ENCODE peak calls at places on chromosomes 1 and 21, in seven cellular contexts. H, G, A, T, Y, I and U are unnamed samples.

GRCh38 chr1:192529811-192530210 is 45.8 kb upstream of the RGS1 start:
- DNase-seq in T (no peak), Y (no peak), H (no peak), A (no peak), G (no peak), I (no peak), U (no peak)

GRCh38 chr1:27392778-27393635 is 585 bp downstream of the GPR3 start:
- DNase-seq in T (no peak), A (peak; percentile 29), I (no peak), Y (no peak), G (no peak), H (peak; percentile 42), U (peak; percentile 58)

GRCh38 chr1:77126309-77126708 is 92.9 kb downstream of the PIGK start:
- DNase-seq in A (peak; percentile 70), Y (peak; percentile 61), I (no peak), H (peak; percentile 84), G (peak; percentile 32), T (peak; percentile 80), U (peak; percentile 35)

GRCh38 chr1:93585059-93585966 is 96.3 kb downstream of the BCAR3 start:
- DNase-seq in I (no peak), G (peak; percentile 96), A (no peak), Y (no peak), T (no peak), H (no peak), U (no peak)

GRCh38 chr1:112882271-112882744 is 73.7 kb downstream of the SLC16A1 start:
- DNase-seq in Y (no peak), A (no peak), G (no peak), T (no peak), I (no peak), H (no peak), U (no peak)

GRCh38 chr1:116814935-116815334 is 60.7 kb downstream of the CD2 start:
- DNase-seq in T (no peak), A (no peak), I (no peak), G (no peak), Y (no peak), H (no peak), U (no peak)

GRCh38 chr1:98704474-98704873 is 43.0 kb downstream of the SNX7 start:
- DNase-seq in Y (peak; percentile 36), G (no peak), A (peak; percentile 9), T (peak; percentile 6), H (peak; percentile 79), I (no peak), U (peak; percentile 41)

GRCh38 chr1:204659061-204659460 is 26.5 kb downstream of the LRRN2 start:
- DNase-seq in I (no peak), T (no peak), Y (no peak), G (no peak), H (no peak), A (peak; percentile 61), U (no peak)

GRCh38 chr1:207787776-207788175 is 35.9 kb downstream of the CD46 start:
- DNase-seq in T (peak; percentile 46), H (no peak), Y (no peak), I (no peak), G (peak; percentile 57), A (no peak), U (no peak)

GRCh38 chr21:44519346-44520325 is 20.4 kb downstream of the KRTAP10-1 start:
- DNase-seq in G (no peak), Y (no peak), T (no peak), I (no peak), H (no peak), A (no peak), U (no peak)

GRCh38 chr21:33936221-33937038 is 20.8 kb upstream of the ATP5PO start:
- DNase-seq in A (no peak), H (peak; percentile 32), G (no peak), T (no peak), I (no peak), Y (no peak), U (no peak)

GRCh38 chr1:150974580-150975478 is at the start of gene CERS2:
- DNase-seq in I (no peak), Y (peak; percentile 75), H (peak; percentile 87), T (peak; percentile 69), G (peak; percentile 73), A (peak; percentile 84), U (peak; percentile 64)

GRCh38 chr1:204343850-204344249 is 15.9 kb downstream of the PLEKHA6 start:
- DNase-seq in A (no peak), T (no peak), H (no peak), Y (no peak), G (no peak), I (no peak), U (no peak)

GRCh38 chr1:241950390-241950789 is 7.2 kb upstream of the BECN2 start:
- DNase-seq in A (no peak), T (peak; percentile 45), I (no peak), G (no peak), Y (no peak), H (no peak), U (no peak)

GRCh38 chr1:31872658-31873636 is 57.1 kb upstream of the SPOCD1 start:
- DNase-seq in I (no peak), T (no peak), G (no peak), H (peak; percentile 21), Y (no peak), A (no peak), U (no peak)

GRCh38 chr1:100246738-100247137 is 2.9 kb downstream of the DBT start:
- DNase-seq in A (no peak), I (no peak), H (peak; percentile 6), G (no peak), T (no peak), Y (no peak), U (no peak)

GRCh38 chr1:56446531-56447098 is 132.7 kb downstream of the PLPP3 start:
- DNase-seq in T (peak; percentile 55), Y (no peak), G (no peak), I (no peak), A (peak; percentile 55), H (no peak), U (no peak)

GRCh38 chr1:76012341-76013208 is 62.0 kb upstream of the ST6GALNAC3 start:
- DNase-seq in A (no peak), G (no peak), H (no peak), I (no peak), Y (peak; percentile 20), T (peak; percentile 2), U (no peak)

GRCh38 chr21:31340499-31340898 is 3.6 kb downstream of the TIAM1 start:
- DNase-seq in T (no peak), Y (no peak), G (no peak), I (no peak), H (no peak), A (no peak), U (no peak)

GRCh38 chr1:210129759-210130158 is 102.8 kb upstream of the SERTAD4 start:
- DNase-seq in T (no peak), A (no peak), I (no peak), Y (no peak), G (no peak), H (no peak), U (no peak)

GRCh38 chr1:223109581-223110026 is 33.4 kb downstream of the TLR5 start:
- DNase-seq in Y (no peak), T (no peak), H (peak; percentile 45), I (no peak), G (no peak), A (no peak), U (no peak)

GRCh38 chr1:56424744-56425493 is 154.4 kb downstream of the PLPP3 start:
- DNase-seq in Y (no peak), G (peak; percentile 21), H (peak; percentile 27), T (peak; percentile 71), A (peak; percentile 75), I (no peak), U (no peak)

GRCh38 chr21:18340387-18340942 is 63.1 kb downstream of the TMPRSS15 start:
- DNase-seq in Y (no peak), G (no peak), H (no peak), I (no peak), A (peak; percentile 30), T (no peak), U (no peak)

GRCh38 chr1:242723044-242723742 is 198.7 kb upstream of the PLD5 start:
- DNase-seq in Y (no peak), T (no peak), A (no peak), H (no peak), G (no peak), I (no peak), U (no peak)

GRCh38 chr1:220783453-220783852 is 3.3 kb upstream of the MTARC1 start:
- DNase-seq in A (no peak), Y (no peak), I (no peak), T (no peak), G (peak; percentile 35), H (no peak), U (no peak)

GRCh38 chr1:4261327-4261726 is 361.3 kb upstream of the C1orf174 start:
- DNase-seq in G (no peak), Y (no peak), A (no peak), T (no peak), H (no peak), I (no peak), U (no peak)

GRCh38 chr1:4267381-4268261 is 367.5 kb upstream of the C1orf174 start:
- DNase-seq in I (no peak), Y (no peak), A (no peak), H (no peak), G (no peak), T (no peak), U (no peak)

GRCh38 chr1:4265836-4266235 is 365.8 kb upstream of the C1orf174 start:
- DNase-seq in I (no peak), G (no peak), Y (no peak), T (no peak), A (no peak), H (no peak), U (no peak)

GRCh38 chr1:4263699-4264098 is 363.6 kb upstream of the C1orf174 start:
- DNase-seq in I (no peak), Y (no peak), H (no peak), A (no peak), G (no peak), T (no peak), U (no peak)

GRCh38 chr1:4262665-4263064 is 362.6 kb upstream of the C1orf174 start:
- DNase-seq in A (no peak), T (no peak), H (no peak), G (no peak), Y (no peak), I (no peak), U (no peak)
- H2BK120ac ChIP-seq in A (no peak overlapping the region), T (no peak overlapping the region), H (no peak overlapping the region), G (no peak overlapping the region), Y (no peak overlapping the region), I (no peak overlapping the region), U (no peak overlapping the region)

GRCh38 chr1:219202567-219202966 is 28.9 kb downstream of the LYPLAL1 start:
- DNase-seq in T (no peak), I (no peak), G (no peak), Y (no peak), H (no peak), A (no peak), U (no peak)
- H2BK120ac ChIP-seq in T (no peak overlapping the region), I (no peak overlapping the region), G (no peak overlapping the region), Y (no peak overlapping the region), H (no peak overlapping the region), A (no peak overlapping the region), U (no peak overlapping the region)

DNA sequence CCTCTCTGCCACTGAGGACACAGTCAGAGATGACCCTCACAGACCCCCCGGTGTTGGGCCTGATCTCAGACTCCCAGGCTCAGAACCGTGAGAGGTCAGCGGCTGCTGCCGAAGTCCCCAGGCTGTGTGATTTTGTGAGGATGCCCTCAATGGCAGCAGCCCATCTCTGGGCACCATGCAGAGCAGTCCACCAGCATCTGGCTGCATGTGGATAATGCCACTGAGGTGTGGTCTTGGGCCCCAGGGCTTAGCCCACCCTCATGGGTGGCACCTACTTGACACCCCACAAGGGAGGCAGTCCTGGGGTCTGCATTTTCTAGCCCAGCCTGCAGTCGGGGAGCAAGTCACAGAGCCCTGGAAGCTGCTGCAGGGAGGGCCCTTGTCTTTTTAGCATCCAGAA is 5.5 kb upstream of the ACTRT2 start:
- DNase-seq in Y (no peak), A (no peak), T (no peak), G (no peak), I (no peak), H (no peak), U (no peak)
- H2BK120ac ChIP-seq in Y (no peak overlapping the region), A (no peak overlapping the region), T (no peak overlapping the region), G (no peak overlapping the region), I (no peak overlapping the region), H (no peak overlapping the region), U (no peak overlapping the region)

GRCh38 chr21:36959020-36959835 is 7.2 kb downstream of the HLCS start:
- DNase-seq in H (peak; percentile 55), T (no peak), Y (no peak), G (no peak), I (no peak), A (no peak), U (peak; percentile 89)
- H2BK120ac ChIP-seq in H (no peak overlapping the region), T (no peak overlapping the region), Y (no peak overlapping the region), G (no peak overlapping the region), I (no peak overlapping the region), A (no peak overlapping the region), U (no peak overlapping the region)